ENCODE peak calls at places on chromosomes 7 and 10, in four cellular contexts. D, Y, R and C are unnamed samples.

GRCh38 chr10:26721561-26721960 is 24.1 kb downstream of the PDSS1 start:
- DNase-seq in R (no peak), D (no peak), Y (no peak), C (no peak)

GRCh38 chr7:96179341-96179740 is 142.6 kb downstream of the SLC25A13 start:
- DNase-seq in D (no peak), R (no peak), Y (no peak), C (no peak)

GRCh38 chr10:47383254-47384147 is 592 bp downstream of the ZNF488 start:
- DNase-seq in R (no peak), D (peak; percentile 43), Y (no peak), C (no peak)

GRCh38 chr10:28181478-28182096 is 121.3 kb downstream of the MPP7 start:
- DNase-seq in Y (no peak), D (no peak), R (no peak), C (no peak)

GRCh38 chr7:132319481-132319880 is 256.8 kb downstream of the PLXNA4 start:
- DNase-seq in R (no peak), Y (no peak), D (no peak), C (no peak)

GRCh38 chr10:131943021-131943814 is 38.5 kb downstream of the BNIP3 start:
- DNase-seq in Y (no peak), D (peak; percentile 29), R (peak; percentile 0), C (no peak)

GRCh38 chr7:20301311-20301939 is 29.3 kb upstream of the ITGB8 start:
- DNase-seq in R (no peak), Y (no peak), D (no peak), C (no peak)

GRCh38 chr7:112238852-112239610 is 32.5 kb downstream of the ZNF277 start:
- DNase-seq in Y (no peak), R (no peak), D (no peak), C (no peak)

GRCh38 chr10:67664936-67665335 is 31.1 kb downstream of the CTNNA3 start:
- DNase-seq in Y (no peak), R (no peak), D (no peak), C (no peak)

GRCh38 chr7:2633538-2634264 is 1.9 kb downstream of the TTYH3 start:
- DNase-seq in Y (no peak), R (peak; percentile 42), D (no peak), C (no peak)

GRCh38 chr7:12317675-12318074 is 86.0 kb downstream of the VWDE start:
- DNase-seq in D (no peak), Y (no peak), R (no peak), C (no peak)

GRCh38 chr10:102802920-102803534 is 34.2 kb downstream of the CYP17A1 start:
- DNase-seq in Y (peak; percentile 29), R (no peak), D (peak; percentile 61), C (no peak)

GRCh38 chr7:7156663-7157062 is 25.7 kb upstream of the C1GALT1 start:
- DNase-seq in Y (no peak), D (no peak), R (no peak), C (no peak)

GRCh38 chr10:80187465-80188409 is 17.6 kb downstream of the ANXA11 start:
- DNase-seq in Y (peak; percentile 83), D (no peak), R (no peak), C (peak; percentile 52)

GRCh38 chr7:122430710-122431109 is 126.2 kb upstream of the FEZF1 start:
- DNase-seq in Y (no peak), D (no peak), R (no peak), C (no peak)

GRCh38 chr10:89274928-89275327 is 23.4 kb upstream of the LIPA start:
- DNase-seq in D (no peak), R (no peak), Y (no peak), C (no peak)

GRCh38 chr7:55515569-55516279 is 56.6 kb downstream of the VOPP1 start:
- DNase-seq in D (no peak), Y (no peak), R (no peak), C (no peak)

GRCh38 chr10:31071232-31071999 is 39.8 kb upstream of the ZNF438 start:
- DNase-seq in D (no peak), R (no peak), Y (no peak), C (no peak)

GRCh38 chr7:134593530-134594392 is 44.9 kb downstream of the AKR1B15 start:
- DNase-seq in D (no peak), Y (peak; percentile 41), R (peak; percentile 95), C (peak; percentile 60)

DNA sequence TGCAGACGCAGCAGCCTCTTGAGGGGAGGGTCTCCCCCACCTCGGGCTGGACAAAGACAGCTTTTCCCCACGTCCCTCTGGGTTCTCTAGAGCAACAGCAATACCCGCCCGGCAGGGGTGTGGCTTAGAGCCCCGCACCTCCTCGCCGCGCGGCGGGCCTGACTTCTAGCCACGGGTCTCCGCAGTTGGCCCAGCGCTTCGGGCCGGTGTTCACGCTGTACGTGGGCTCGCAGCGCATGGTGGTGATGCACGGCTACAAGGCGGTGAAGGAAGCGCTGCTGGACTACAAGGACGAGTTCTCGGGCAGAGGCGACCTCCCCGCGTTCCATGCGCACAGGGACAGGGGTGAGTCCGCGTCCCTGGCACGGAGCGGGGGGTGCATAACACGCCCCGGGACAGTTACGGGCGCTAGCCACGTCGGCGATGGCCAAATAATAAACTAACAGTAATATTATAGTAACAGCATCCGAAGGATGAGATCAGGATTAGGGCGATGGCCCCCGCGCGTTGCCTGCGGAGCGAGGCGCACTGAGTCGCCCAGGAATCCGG is 1.2 kb downstream of the CYP2E1 start:
- DNase-seq in D (no peak), R (no peak), Y (no peak), C (no peak)
- H3K4me3 ChIP-seq in D (no peak overlapping the region), R (no peak overlapping the region), Y (no peak overlapping the region), C (peak overlapping the region; percentile 3)

GRCh38 chr10:91590142-91590903 is 42.5 kb downstream of the PPP1R3C start:
- DNase-seq in D (no peak), R (peak; percentile 31), Y (peak; percentile 25), C (peak; percentile 45)

GRCh38 chr10:91589656-91590035 is 43.2 kb downstream of the PPP1R3C start:
- DNase-seq in D (no peak), R (no peak), Y (no peak), C (no peak)

GRCh38 chr10:91591792-91592165 is 41.1 kb downstream of the PPP1R3C start:
- DNase-seq in R (no peak), D (no peak), Y (no peak), C (no peak)

GRCh38 chr10:91592282-91593020 is 40.4 kb downstream of the PPP1R3C start:
- DNase-seq in Y (no peak), D (no peak), R (no peak), C (no peak)

DNA sequence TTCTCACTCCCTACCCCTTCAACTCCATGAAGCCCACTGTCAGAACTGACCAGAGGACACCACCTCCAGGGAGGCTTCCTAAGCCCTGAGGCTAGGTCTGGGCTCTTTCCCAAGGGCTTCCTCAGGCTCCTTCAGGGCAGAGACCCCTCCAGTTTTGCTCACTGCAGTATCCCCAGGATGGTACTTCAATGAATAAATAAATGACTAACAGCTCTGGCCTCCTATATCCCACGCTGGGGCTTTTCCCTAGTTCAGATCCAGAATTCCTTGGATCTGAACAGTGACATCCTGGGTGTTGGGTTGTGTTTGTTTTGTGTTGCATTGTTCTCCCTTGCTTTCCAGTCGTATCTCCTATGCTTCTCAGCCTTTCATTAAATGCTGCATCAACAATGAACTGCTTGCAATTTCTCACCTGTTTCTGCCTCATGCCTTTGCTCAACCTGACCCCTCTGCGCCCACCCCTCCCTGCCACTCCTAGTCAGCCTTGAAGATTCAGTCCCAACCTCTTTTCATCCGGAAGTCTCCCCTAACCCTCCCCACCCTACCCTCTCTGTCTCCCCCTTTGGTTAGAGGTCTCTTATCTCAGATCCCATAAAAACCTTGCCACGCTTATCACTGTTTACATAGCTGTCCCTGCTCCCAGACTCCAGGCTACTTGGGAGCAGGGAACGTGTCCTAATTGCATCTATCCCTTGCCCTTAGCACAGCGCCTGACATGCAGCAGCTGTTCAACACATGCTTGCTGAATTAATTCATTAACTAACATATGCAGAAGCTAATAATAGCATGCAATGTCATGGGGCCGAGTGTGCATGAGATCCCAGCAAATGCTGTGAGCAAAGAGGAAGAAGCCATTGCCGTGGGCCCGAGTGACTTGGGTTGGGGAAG is 41.7 kb downstream of the PPP1R3C start:
- DNase-seq in D (no peak), R (no peak), Y (peak; percentile 29), C (no peak)
- H3K4me1 ChIP-seq in D (no peaks in the 10 kb centered on the region), R (peaks cover 23% of the 10 kb centered on the region), Y (peaks cover 43% of the 10 kb centered on the region), C (peaks cover 28% of the 10 kb centered on the region)

GRCh38 chr7:116679495-116679894 is 7.5 kb downstream of the MET start:
- DNase-seq in D (no peak), R (no peak), Y (no peak), C (no peak)

GRCh38 chr7:116675812-116676355 is 3.9 kb downstream of the MET start:
- DNase-seq in R (no peak), Y (no peak), D (no peak), C (no peak)

GRCh38 chr7:116683786-116684185 is 11.8 kb downstream of the MET start:
- DNase-seq in D (no peak), Y (no peak), R (no peak), C (no peak)

GRCh38 chr7:116674508-116675173 is 2.6 kb downstream of the MET start:
- DNase-seq in R (no peak), Y (no peak), D (no peak), C (no peak)

DNA sequence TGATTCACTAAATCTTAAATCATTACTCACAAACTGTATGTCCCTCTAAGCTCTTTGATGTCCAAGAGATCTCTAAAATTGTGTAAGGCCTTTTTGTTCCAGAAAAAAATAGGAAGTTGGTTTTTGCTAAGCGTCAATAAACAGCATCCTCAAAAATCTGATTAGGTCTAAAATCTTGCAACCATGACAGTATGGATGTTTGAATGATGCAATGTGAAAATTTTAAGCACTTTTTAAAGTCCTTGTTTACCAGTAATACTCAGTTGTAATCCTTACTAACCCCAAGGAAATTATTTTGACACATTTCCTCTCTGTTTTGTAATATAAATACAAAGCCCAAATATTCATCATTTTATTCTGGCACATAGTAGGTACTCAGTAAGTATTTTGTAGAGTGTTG is 6.8 kb downstream of the MET start:
- DNase-seq in Y (no peak), D (no peak), R (no peak), C (no peak)
- TF ChIP-seq POLR2A in Y (no peak), D (no peak), R (no peak), C (no peak)

GRCh38 chr7:98643232-98643985 is 26.3 kb downstream of the NPTX2 start:
- DNase-seq in D (no peak), Y (no peak), R (no peak), C (no peak)

GRCh38 chr7:98638853-98639252 is 21.8 kb downstream of the NPTX2 start:
- DNase-seq in D (no peak), R (no peak), Y (no peak), C (no peak)

GRCh38 chr7:98640375-98640774 is 23.3 kb downstream of the NPTX2 start:
- DNase-seq in R (no peak), D (no peak), Y (no peak), C (no peak)

GRCh38 chr7:98646465-98646864 is 29.4 kb downstream of the NPTX2 start:
- DNase-seq in Y (no peak), D (no peak), R (no peak), C (no peak)

GRCh38 chr7:98641646-98642489 is 24.8 kb downstream of the NPTX2 start:
- DNase-seq in D (no peak), R (no peak), Y (peak; percentile 61), C (no peak)
- H3K4me3 ChIP-seq in D (no peak overlapping the region), R (no peak overlapping the region), Y (no peak overlapping the region), C (no peak overlapping the region)

GRCh38 chr10:75363431-75363830 is 38.1 kb downstream of the ZNF503 start:
- DNase-seq in Y (no peak), R (no peak), D (no peak), C (no peak)
- H3K4me1 ChIP-seq in Y (peaks cover 13% of the 10 kb centered on the region), R (no peaks in the 10 kb centered on the region), D (no peaks in the 10 kb centered on the region), C (no peaks in the 10 kb centered on the region)